ENCODE peak calls at places on chromosomes 3 and 15, in four cellular contexts. V is aorta, E is NCI-H1105, Y is RWPE1. B is an unnamed sample.

GRCh38 chr15:22939051-22939450 is 41.1 kb downstream of the CYFIP1 start:
- DNase-seq in V (no peak), E (no peak), Y (no peak), B (no peak)

GRCh38 chr3:56467801-56468183 is 475 bp downstream of the ERC2 start:
- DNase-seq in V (no peak), E (no peak), Y (no peak), B (peak)

GRCh38 chr3:172249039-172249438 is 199.2 kb downstream of the GHSR start:
- DNase-seq in V (no peak), E (no peak), Y (no peak), B (no peak)

GRCh38 chr15:36953346-36953745 is 147.0 kb downstream of the MEIS2 start:
- DNase-seq in V (no peak), E (no peak), Y (no peak), B (no peak)

GRCh38 chr3:24235121-24235520 is 259.5 kb downstream of the THRB start:
- DNase-seq in V (no peak), E (no peak), Y (peak), B (no peak)

GRCh38 chr3:15781637-15782402 is 16.0 kb downstream of the ANKRD28 start:
- DNase-seq in V (no peak), E (no peak), Y (no peak), B (no peak)

GRCh38 chr3:129688310-129688895 is 81.9 kb upstream of the PLXND1 start:
- DNase-seq in V (peak), E (no peak), Y (no peak), B (peak)

GRCh38 chr15:92383528-92384326 is 10.0 kb upstream of the ST8SIA2 start:
- DNase-seq in V (no peak), E (no peak), Y (no peak), B (no peak)

GRCh38 chr3:142866841-142867631 is 21.8 kb downstream of the PCOLCE2 start:
- DNase-seq in V (no peak), E (peak), Y (no peak), B (no peak)

GRCh38 chr3:57731311-57731710 is 24.8 kb upstream of the SLMAP start:
- DNase-seq in V (no peak), E (no peak), Y (no peak), B (no peak)

GRCh38 chr3:127796751-127797150 is 25.6 kb downstream of the MGLL start:
- DNase-seq in V (no peak), E (no peak), Y (no peak), B (no peak)

GRCh38 chr3:12400795-12401194 is 83.5 kb upstream of the TSEN2 start:
- DNase-seq in V (no peak), E (no peak), Y (no peak), B (no peak)

GRCh38 chr3:148943531-148944200 is 47.7 kb upstream of the GYG1 start:
- DNase-seq in V (no peak), E (peak), Y (peak), B (peak)